ENCODE peak calls at places on chromosomes 3 and 15, in seven cellular contexts. L is ovary, S is upper lobe of right lung, G is kidney, M is astrocyte of the cerebellum, X is SK-N-SH, P is IMR-90. Y is an unnamed sample.

GRCh38 chr15:46039703-46040102 is 404.9 kb downstream of the SQOR start:
- DNase-seq in X (no peak), S (no peak), L (no peak), P (no peak), M (no peak), G (no peak), Y (no peak)

GRCh38 chr15:51736069-51736468 is 1.4 kb downstream of the LYSMD2 start:
- DNase-seq in P (no peak), S (no peak), X (peak; percentile 14), L (no peak), G (no peak), M (no peak), Y (no peak)

GRCh38 chr15:62758952-62759349 is 283.6 kb upstream of the TPM1 start:
- DNase-seq in G (no peak), P (no peak), L (no peak), S (no peak), M (no peak), X (no peak), Y (no peak)

GRCh38 chr3:23712656-23713559 is 92.8 kb upstream of the UBE2E1 start:
- DNase-seq in X (peak; percentile 69), M (peak; percentile 75), L (peak; percentile 65), S (no peak), G (no peak), P (peak; percentile 96), Y (peak; percentile 83)

GRCh38 chr3:525415-525814 is 328.9 kb downstream of the CHL1 start:
- DNase-seq in P (no peak), G (no peak), M (no peak), L (no peak), S (no peak), X (no peak), Y (no peak)

GRCh38 chr3:197352382-197352781 is 54.0 kb upstream of the DLG1 start:
- DNase-seq in P (peak; percentile 69), S (no peak), L (peak; percentile 41), X (peak; percentile 42), G (no peak), M (no peak), Y (peak; percentile 70)

GRCh38 chr3:80331768-80332167 is 564.0 kb upstream of the ROBO1 start:
- DNase-seq in M (no peak), S (no peak), G (no peak), L (no peak), P (no peak), X (peak; percentile 36), Y (no peak)

GRCh38 chr15:40493089-40493840 is 22.5 kb downstream of the CHST14 start:
- DNase-seq in G (no peak), L (no peak), S (no peak), P (no peak), X (no peak), M (no peak), Y (no peak)

GRCh38 chr15:73570355-73571032 is 62.7 kb downstream of the NPTN start:
- DNase-seq in P (no peak), S (no peak), X (no peak), G (no peak), M (no peak), L (no peak), Y (no peak)

GRCh38 chr3:94303266-94303665 is 240.4 kb downstream of the NSUN3 start:
- DNase-seq in S (no peak), G (no peak), L (no peak), X (no peak), M (no peak), P (no peak), Y (no peak)

GRCh38 chr3:94305835-94306685 is 243.2 kb downstream of the NSUN3 start:
- DNase-seq in G (no peak), L (no peak), M (no peak), S (no peak), P (no peak), X (no peak), Y (no peak)

GRCh38 chr3:94301346-94301745 is 238.5 kb downstream of the NSUN3 start:
- DNase-seq in M (no peak), G (no peak), S (no peak), L (no peak), X (no peak), P (no peak), Y (no peak)

GRCh38 chr3:94304953-94305352 is 242.1 kb downstream of the NSUN3 start:
- DNase-seq in M (no peak), S (no peak), X (no peak), L (no peak), G (no peak), P (no peak), Y (no peak)

DNA sequence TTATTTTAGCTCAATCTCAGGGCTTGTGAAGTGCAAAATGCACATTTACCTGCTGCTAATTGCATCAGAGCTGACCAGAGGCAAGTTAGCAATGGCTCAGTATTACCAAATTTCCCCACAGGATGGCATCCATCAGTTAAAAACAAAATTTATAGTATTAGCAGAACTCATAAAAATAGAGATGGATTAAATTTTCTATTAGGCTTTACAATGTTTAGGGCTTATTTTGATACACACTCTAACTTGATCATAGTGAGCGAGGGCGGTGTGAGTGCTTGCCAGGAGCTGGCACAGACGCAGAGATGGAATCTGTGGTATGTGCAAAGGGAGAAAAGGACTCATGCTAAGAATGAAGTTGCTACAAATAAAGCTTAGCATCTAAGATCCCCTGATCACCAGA is 241.0 kb downstream of the NSUN3 start:
- DNase-seq in L (no peak), G (no peak), X (no peak), M (peak; percentile 36), P (peak; percentile 1), S (no peak), Y (peak; percentile 24)
- TF ChIP-seq CTCF in L (no peak), G (no peak), X (peak; percentile 40), M (peak; percentile 22), P (peak; percentile 19), S (no peak), Y (peak; percentile 7)

DNA sequence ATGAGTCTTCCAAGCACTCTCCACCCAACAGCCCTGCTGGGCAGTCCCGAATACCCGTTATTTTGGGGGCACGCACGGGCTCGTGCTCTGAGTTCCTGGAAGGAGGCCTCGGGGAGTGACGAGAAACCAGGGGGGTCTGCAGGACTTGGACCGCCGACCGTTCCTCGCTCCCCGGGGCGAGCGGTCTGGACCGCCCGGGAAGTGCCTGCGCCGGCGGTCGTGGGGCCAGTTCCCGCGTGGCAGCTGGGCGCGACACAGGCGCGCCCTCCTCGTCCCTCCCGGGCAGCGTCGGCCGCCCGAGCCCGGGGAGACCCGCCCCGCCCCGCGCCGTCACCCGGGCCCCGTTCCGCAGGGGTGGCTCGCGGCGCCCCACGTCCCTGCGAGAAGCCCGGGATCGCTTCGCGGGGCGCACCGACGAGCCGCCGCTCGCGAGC is 352 bp downstream of the GNB4 start:
- DNase-seq in X (no peak), L (peak; percentile 23), M (no peak), S (no peak), P (peak; percentile 23), G (peak; percentile 82), Y (no peak)
- H3K4me3 ChIP-seq in X (peak overlapping the region; percentile 67), L (peak overlapping the region; percentile 58), M (peak overlapping the region; percentile 89), S (peak overlapping the region; percentile 70), P (peak overlapping the region; percentile 81), G (peak overlapping the region; percentile 64), Y (peak overlapping the region; percentile 82)

GRCh38 chr15:83066761-83067637 is at the start of gene BTBD1:
- DNase-seq in P (peak; percentile 96), G (peak; percentile 99), X (peak; percentile 96), S (peak; percentile 97), M (peak; percentile 63), L (peak; percentile 89), Y (peak; percentile 97)
- TF ChIP-seq CTCF in P (peak; percentile 1), G (peak; percentile 19), X (peak; percentile 6), S (peak; percentile 20), M (peak; percentile 8), L (no peak), Y (peak; percentile 9)

GRCh38 chr3:12446298-12446697 is 38.0 kb upstream of the TSEN2 start:
- DNase-seq in L (no peak), G (no peak), S (no peak), P (no peak), X (no peak), M (no peak), Y (no peak)

GRCh38 chr3:12445523-12446240 is 38.6 kb upstream of the TSEN2 start:
- DNase-seq in L (no peak), P (no peak), X (no peak), M (no peak), S (no peak), G (no peak), Y (no peak)

GRCh38 chr3:12442654-12443501 is 41.4 kb upstream of the TSEN2 start:
- DNase-seq in L (no peak), X (no peak), S (no peak), P (peak; percentile 33), G (no peak), M (no peak), Y (peak; percentile 37)

GRCh38 chr3:12443781-12444522 is 40.3 kb upstream of the TSEN2 start:
- DNase-seq in P (no peak), M (no peak), X (no peak), L (no peak), G (no peak), S (no peak), Y (no peak)

DNA sequence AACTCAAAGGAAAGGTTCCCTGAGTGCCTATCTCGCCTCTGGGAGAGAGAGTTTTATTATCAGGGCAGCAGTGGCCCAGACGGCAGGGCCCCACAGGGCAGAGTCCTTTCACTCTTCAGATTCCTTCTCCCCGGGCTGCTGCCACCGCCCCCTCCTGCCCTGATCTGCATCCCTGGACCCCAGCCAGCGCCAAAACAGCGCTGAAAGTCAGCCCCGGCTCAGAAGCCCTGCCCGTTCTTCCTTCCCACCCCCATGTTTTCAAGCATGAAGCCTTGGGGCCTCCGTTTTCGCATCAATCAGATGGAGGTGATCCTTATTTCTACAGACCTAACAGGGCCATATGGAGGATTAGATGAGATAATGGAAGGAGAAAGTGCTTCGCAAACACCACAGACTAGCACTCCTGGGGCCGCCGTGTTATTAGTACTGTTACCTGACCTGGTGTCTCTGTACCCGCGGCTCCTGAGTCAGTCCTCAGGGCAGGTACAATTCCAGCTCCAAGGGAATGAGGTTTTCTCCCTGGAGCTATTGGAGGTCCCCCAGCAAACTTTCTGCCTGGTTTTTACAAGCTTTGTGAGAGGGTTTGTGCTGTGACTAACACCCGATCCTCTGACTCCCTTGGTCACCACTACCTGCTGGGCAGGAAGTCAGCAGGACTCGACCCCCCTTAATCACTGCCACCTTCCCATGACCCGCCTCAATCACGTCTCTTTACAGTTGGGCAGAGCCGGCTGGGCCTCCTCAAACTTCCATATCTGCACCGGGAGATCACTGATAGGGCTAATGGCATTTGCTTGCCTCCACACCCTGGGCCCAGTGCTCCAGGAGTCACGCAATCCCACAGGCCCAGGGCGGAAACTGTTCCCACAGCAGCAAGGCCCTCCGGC is 39.5 kb upstream of the TSEN2 start:
- DNase-seq in S (no peak), P (no peak), X (peak; percentile 82), M (peak; percentile 23), L (no peak), G (no peak), Y (peak; percentile 65)
- H3K4me3 ChIP-seq in S (no peak overlapping the region), P (no peak overlapping the region), X (no peak overlapping the region), M (no peak overlapping the region), L (no peak overlapping the region), G (no peak overlapping the region), Y (no peak overlapping the region)